ENCODE peak calls at places on chromosome 17, in six cellular contexts. Q is mesenchymal stem cell; B is thoracic aorta; P is effector memory CD4-positive, alpha-beta T cell; N is esophagus squamous epithelium; D is heart left ventricle. O is an unnamed sample.

GRCh38 chr17:46979023-46979870 is at the start of gene RPRML:
- DNase-seq in P (no peak), D (peak; percentile 31), Q (peak; percentile 22), N (no peak), B (no peak), O (peak; percentile 77)

GRCh38 chr17:27158390-27158789 is 135.5 kb upstream of the WSB1 start:
- DNase-seq in N (no peak), Q (no peak), P (no peak), D (no peak), B (no peak), O (no peak)

GRCh38 chr17:79775635-79776034 is 2.3 kb upstream of the CBX2 start:
- DNase-seq in N (no peak), D (no peak), P (no peak), Q (no peak), B (no peak), O (peak; percentile 40)

GRCh38 chr17:74779948-74780400 is 3.8 kb upstream of the NAT9 start:
- DNase-seq in N (no peak), B (no peak), D (peak; percentile 51), Q (no peak), P (peak; percentile 25), O (no peak)

GRCh38 chr17:35540589-35541404 is 3.3 kb upstream of the SLFN12L start:
- DNase-seq in D (peak; percentile 56), P (peak; percentile 20), B (no peak), Q (peak; percentile 53), N (peak; percentile 16), O (no peak)

GRCh38 chr17:8350339-8350738 is 10.7 kb downstream of the ODF4 start:
- DNase-seq in N (no peak), D (no peak), Q (no peak), P (no peak), B (no peak), O (no peak)

GRCh38 chr17:72825218-72825617 is 267.3 kb downstream of the SLC39A11 start:
- DNase-seq in P (no peak), Q (no peak), B (no peak), N (no peak), D (no peak), O (no peak)

GRCh38 chr17:69523252-69523861 is 108.9 kb downstream of the MAP2K6 start:
- DNase-seq in Q (peak; percentile 67), N (no peak), D (no peak), P (no peak), B (no peak), O (peak; percentile 58)

GRCh38 chr17:49920370-49920769 is 48.6 kb upstream of the DLX4 start:
- DNase-seq in N (no peak), B (no peak), P (no peak), D (no peak), Q (no peak), O (no peak)

GRCh38 chr17:47272491-47272890 is 18.9 kb downstream of the ITGB3 start:
- DNase-seq in N (no peak), Q (no peak), D (no peak), P (no peak), B (no peak), O (no peak)

GRCh38 chr17:350706-351435 is 1.7 kb downstream of the RPH3AL start:
- DNase-seq in Q (peak; percentile 68), D (peak; percentile 91), B (no peak), N (no peak), P (no peak), O (no peak)
- H3K4me1 ChIP-seq in Q (peaks cover 47% of the 10 kb centered on the region), D (peaks cover 59% of the 10 kb centered on the region), B (no peaks in the 10 kb centered on the region), N (peaks cover 59% of the 10 kb centered on the region), P (no peaks in the 10 kb centered on the region), O (peaks cover 34% of the 10 kb centered on the region)

DNA sequence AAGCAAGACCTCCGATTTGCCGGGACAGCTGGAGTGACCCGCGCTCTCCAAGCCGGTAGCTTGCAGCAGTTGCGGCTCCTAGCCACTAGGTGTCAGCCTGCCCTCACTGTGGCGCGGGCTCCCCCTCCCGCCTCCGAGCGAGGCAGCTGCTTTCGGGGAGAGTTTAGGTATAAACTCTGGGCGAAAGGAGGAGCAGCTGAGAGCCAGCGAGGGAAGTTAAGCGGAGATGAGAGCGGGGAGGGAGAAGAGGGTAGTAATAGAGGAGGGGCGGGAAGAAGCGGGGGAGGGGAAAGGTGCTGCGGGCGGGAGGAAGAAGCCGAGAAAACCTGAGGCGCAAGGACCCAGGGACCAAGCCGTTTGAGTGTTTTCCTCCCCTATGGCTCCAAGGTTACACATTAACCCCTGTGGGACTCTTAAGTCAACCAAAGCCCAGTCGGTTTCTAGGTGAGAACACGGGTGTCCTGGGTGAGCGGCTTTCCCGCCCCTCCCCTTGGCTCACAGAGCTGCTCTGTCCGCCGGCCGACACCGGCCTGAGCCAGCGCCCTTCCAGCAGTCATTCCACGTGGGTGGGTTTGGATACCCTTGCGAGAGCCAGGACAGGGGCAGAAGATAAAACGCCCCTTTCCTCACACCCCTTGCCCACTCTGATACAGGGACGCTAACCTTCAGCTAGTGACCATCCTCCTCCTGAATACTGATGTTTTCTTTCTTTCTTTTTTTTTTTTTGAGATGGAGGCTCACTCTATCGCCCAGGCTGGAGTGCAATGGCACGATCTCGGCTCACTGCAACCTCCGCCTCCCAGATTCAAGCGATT is 1.1 kb upstream of the TLCD1 start:
- DNase-seq in B (no peak), D (peak; percentile 91), Q (peak; percentile 95), P (peak; percentile 86), N (no peak), O (peak; percentile 98)
- H3K4me1 ChIP-seq in B (peaks cover 19% of the 10 kb centered on the region), D (peaks cover 33% of the 10 kb centered on the region), Q (peaks cover 26% of the 10 kb centered on the region), P (peaks cover 35% of the 10 kb centered on the region), N (peaks cover 48% of the 10 kb centered on the region), O (peaks cover 24% of the 10 kb centered on the region)

GRCh38 chr17:77366558-77367245 is 225.9 kb downstream of the SEC14L1 start:
- DNase-seq in P (no peak), N (no peak), D (peak; percentile 29), Q (peak; percentile 93), B (no peak), O (no peak)
- H3K4me1 ChIP-seq in P (peaks cover 41% of the 10 kb centered on the region), N (peaks cover 51% of the 10 kb centered on the region), D (peaks cover 77% of the 10 kb centered on the region), Q (peaks cover 65% of the 10 kb centered on the region), B (peaks cover 32% of the 10 kb centered on the region), O (peaks cover 31% of the 10 kb centered on the region)

DNA sequence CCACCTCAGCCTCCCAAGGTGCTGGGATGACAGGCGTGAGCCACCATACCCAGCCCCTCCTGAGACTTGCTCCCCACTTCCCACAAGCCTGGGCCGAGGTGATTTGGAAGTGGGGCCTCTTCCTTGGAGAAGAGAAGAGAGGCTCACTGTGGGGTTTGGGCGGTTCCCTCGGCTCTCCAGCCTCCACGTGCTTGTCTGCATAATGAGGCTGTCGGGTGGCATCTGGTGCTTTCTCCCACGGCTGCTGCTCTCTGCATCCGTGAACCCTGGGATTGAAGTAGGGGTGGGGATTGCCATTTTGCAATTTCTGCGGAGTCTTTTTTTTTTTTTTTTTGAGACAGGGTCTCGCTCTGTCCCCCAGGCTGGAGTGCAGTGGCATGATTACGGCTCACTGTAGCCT is 101.4 kb downstream of the RAP1GAP2 start:
- DNase-seq in B (no peak), N (no peak), P (no peak), Q (no peak), D (no peak), O (no peak)
- H3K4me1 ChIP-seq in B (no peaks in the 10 kb centered on the region), N (no peaks in the 10 kb centered on the region), P (no peaks in the 10 kb centered on the region), Q (peaks cover 7% of the 10 kb centered on the region), D (peaks cover 19% of the 10 kb centered on the region), O (no peaks in the 10 kb centered on the region)

GRCh38 chr17:4369557-4370230 is 3.2 kb upstream of the UBE2G1 start:
- DNase-seq in N (no peak), D (no peak), B (no peak), Q (no peak), P (no peak), O (no peak)

GRCh38 chr17:4366312-4367063 is at the start of gene UBE2G1:
- DNase-seq in N (peak; percentile 82), B (peak; percentile 90), P (peak; percentile 97), D (peak; percentile 98), Q (peak; percentile 96), O (peak; percentile 99)

GRCh38 chr17:4365628-4366311 is 705 bp downstream of the UBE2G1 start:
- DNase-seq in D (peak; percentile 47), N (no peak), P (no peak), B (no peak), Q (peak; percentile 36), O (peak; percentile 80)

GRCh38 chr17:4365103-4365627 is 1.3 kb downstream of the UBE2G1 start:
- DNase-seq in N (peak; percentile 65), Q (peak; percentile 88), D (peak; percentile 95), P (peak; percentile 81), B (peak; percentile 76), O (peak; percentile 92)

GRCh38 chr17:4368341-4368740 is 1.9 kb upstream of the UBE2G1 start:
- DNase-seq in P (no peak), Q (no peak), D (no peak), B (no peak), N (no peak), O (no peak)
- H3K4me1 ChIP-seq in P (peaks cover 10% of the 10 kb centered on the region), Q (peaks cover 9% of the 10 kb centered on the region), D (peaks cover 18% of the 10 kb centered on the region), B (peaks cover 7% of the 10 kb centered on the region), N (peaks cover 6% of the 10 kb centered on the region), O (peaks cover 4% of the 10 kb centered on the region)

DNA sequence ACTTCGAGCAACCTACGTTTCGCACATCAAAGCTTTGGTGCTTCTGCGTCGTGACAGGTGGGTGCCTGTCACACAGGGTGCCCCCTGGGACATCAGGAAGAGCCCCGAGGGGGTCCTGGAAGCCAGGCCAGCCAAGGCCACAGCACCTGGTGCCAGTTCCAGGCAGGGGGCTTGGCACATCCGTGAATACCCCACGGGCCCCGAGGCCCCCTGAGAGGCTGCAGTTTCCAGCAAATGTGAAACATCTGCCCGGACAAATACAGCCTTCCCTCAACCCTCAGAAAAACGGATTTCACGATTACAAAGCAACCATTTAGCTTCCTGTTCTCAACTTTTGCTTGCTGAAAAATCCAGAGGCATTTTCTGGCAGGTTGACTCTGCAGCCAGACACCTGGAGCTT is 109.3 kb upstream of the METRNL start:
- DNase-seq in N (no peak), P (no peak), B (no peak), Q (no peak), D (no peak), O (no peak)
- H3K4me1 ChIP-seq in N (no peaks in the 10 kb centered on the region), P (no peaks in the 10 kb centered on the region), B (no peaks in the 10 kb centered on the region), Q (peaks cover 20% of the 10 kb centered on the region), D (no peaks in the 10 kb centered on the region), O (no peaks in the 10 kb centered on the region)

GRCh38 chr17:81093576-81094223 is 58.7 kb downstream of the BAIAP2 start:
- DNase-seq in P (no peak), Q (no peak), D (no peak), B (no peak), N (no peak), O (peak; percentile 18)

GRCh38 chr17:81094224-81094743 is 59.3 kb downstream of the BAIAP2 start:
- DNase-seq in Q (no peak), B (no peak), D (no peak), N (no peak), P (no peak), O (no peak)

GRCh38 chr17:81095608-81095888 is 60.6 kb downstream of the BAIAP2 start:
- DNase-seq in Q (no peak), D (no peak), P (no peak), B (no peak), N (no peak), O (no peak)

GRCh38 chr17:81096741-81097133 is 61.8 kb downstream of the BAIAP2 start:
- DNase-seq in N (no peak), D (no peak), B (no peak), Q (peak; percentile 56), P (no peak), O (no peak)

GRCh38 chr17:81094744-81095607 is 60.0 kb downstream of the BAIAP2 start:
- DNase-seq in Q (peak; percentile 100), B (peak; percentile 78), N (no peak), P (peak; percentile 77), D (peak; percentile 72), O (peak; percentile 88)
- H3K4me1 ChIP-seq in Q (peaks cover 70% of the 10 kb centered on the region), B (peaks cover 13% of the 10 kb centered on the region), N (peaks cover 81% of the 10 kb centered on the region), P (peaks cover 48% of the 10 kb centered on the region), D (peaks cover 14% of the 10 kb centered on the region), O (peaks cover 47% of the 10 kb centered on the region)